ENCODE peak calls at places on chromosomes 11 and 22, in four cellular contexts. F is NCI-H345, K is NB4, A is tibial nerve. B is an unnamed sample.

GRCh38 chr22:33274214-33274828 is 216.1 kb upstream of the SYN3 start:
- DNase-seq in K (peak), A (peak), F (no peak), B (no peak)

GRCh38 chr11:124640660-124641059 is 18.0 kb downstream of the TBRG1 start:
- DNase-seq in F (no peak), K (no peak), A (no peak), B (no peak)

GRCh38 chr11:47998733-47999359 is 18.5 kb downstream of the PTPRJ start:
- DNase-seq in A (no peak), F (no peak), K (no peak), B (no peak)

GRCh38 chr11:122706689-122707088 is 51.2 kb downstream of the UBASH3B start:
- DNase-seq in F (no peak), A (no peak), K (no peak), B (no peak)

GRCh38 chr11:128501008-128501407 is 86.3 kb downstream of the ETS1 start:
- DNase-seq in K (no peak), F (no peak), A (no peak), B (no peak)

GRCh38 chr22:39938509-39938908 is 21.7 kb upstream of the TMA7B start:
- DNase-seq in K (no peak), A (no peak), F (no peak), B (no peak)

GRCh38 chr11:125272822-125273221 is 108.3 kb downstream of the PKNOX2 start:
- DNase-seq in K (no peak), A (no peak), F (no peak), B (no peak)

GRCh38 chr11:76152741-76153608 is 53.3 kb downstream of the WNT11 start:
- DNase-seq in A (no peak), K (no peak), F (no peak), B (peak)

GRCh38 chr11:72237112-72237931 is 6.7 kb downstream of the PHOX2A start:
- DNase-seq in A (no peak), F (no peak), K (no peak), B (no peak)

GRCh38 chr11:28833670-28834069 is 725.5 kb downstream of the METTL15 start:
- DNase-seq in F (no peak), A (no peak), K (no peak), B (no peak)

B was measured in suprapubic skin.